ENCODE peak calls at places on chromosomes 12 and 14, in eight cellular contexts. One of them, this sample, is unnamed.

GRCh38 chr14:76412501-76412900 is 36.6 kb downstream of the ESRRB start:
- DNase-seq in CD4-positive, alpha-beta memory T cell: no peak
- DNase-seq in SJSA1: no peak
- DNase-seq in HAP-1: peak; percentile 77
- DNase-seq in neuronal stem cell: no peak
- DNase-seq in CD8-positive, alpha-beta memory T cell: no peak
- DNase-seq in astrocyte: no peak
- DNase-seq in GM23248: no peak
- DNase-seq in this sample: no peak

GRCh38 chr14:45990252-45990651 is 661.3 kb downstream of the RPL10L start:
- DNase-seq in CD4-positive, alpha-beta memory T cell: no peak
- DNase-seq in SJSA1: no peak
- DNase-seq in HAP-1: no peak
- DNase-seq in neuronal stem cell: no peak
- DNase-seq in CD8-positive, alpha-beta memory T cell: no peak
- DNase-seq in astrocyte: no peak
- DNase-seq in GM23248: no peak
- DNase-seq in this sample: no peak

GRCh38 chr12:86838709-86839108 is 582.5 kb upstream of the MGAT4C start:
- DNase-seq in CD4-positive, alpha-beta memory T cell: no peak
- DNase-seq in SJSA1: no peak
- DNase-seq in HAP-1: no peak
- DNase-seq in neuronal stem cell: no peak
- DNase-seq in CD8-positive, alpha-beta memory T cell: no peak
- DNase-seq in astrocyte: no peak
- DNase-seq in GM23248: no peak
- DNase-seq in this sample: no peak

GRCh38 chr12:107684990-107685359 is 624 bp upstream of the PWP1 start:
- DNase-seq in CD4-positive, alpha-beta memory T cell: peak; percentile 17
- DNase-seq in SJSA1: no peak
- DNase-seq in HAP-1: peak; percentile 48
- DNase-seq in neuronal stem cell: no peak
- DNase-seq in CD8-positive, alpha-beta memory T cell: no peak
- DNase-seq in astrocyte: no peak
- DNase-seq in GM23248: peak; percentile 53
- DNase-seq in this sample: no peak

GRCh38 chr14:59245809-59246295 is 57.4 kb downstream of the DAAM1 start:
- DNase-seq in CD4-positive, alpha-beta memory T cell: no peak
- DNase-seq in SJSA1: no peak
- DNase-seq in HAP-1: no peak
- DNase-seq in neuronal stem cell: no peak
- DNase-seq in CD8-positive, alpha-beta memory T cell: no peak
- DNase-seq in astrocyte: no peak
- DNase-seq in GM23248: no peak
- DNase-seq in this sample: no peak

GRCh38 chr12:28950049-28950448 is 199.0 kb upstream of the FAR2 start:
- DNase-seq in CD4-positive, alpha-beta memory T cell: no peak
- DNase-seq in SJSA1: no peak
- DNase-seq in HAP-1: no peak
- DNase-seq in neuronal stem cell: no peak
- DNase-seq in CD8-positive, alpha-beta memory T cell: no peak
- DNase-seq in astrocyte: no peak
- DNase-seq in GM23248: no peak
- DNase-seq in this sample: no peak

GRCh38 chr12:57904426-57904825 is 36.9 kb upstream of the ATP23 start:
- DNase-seq in CD4-positive, alpha-beta memory T cell: no peak
- DNase-seq in SJSA1: peak; percentile 67
- DNase-seq in HAP-1: no peak
- DNase-seq in neuronal stem cell: no peak
- DNase-seq in CD8-positive, alpha-beta memory T cell: no peak
- DNase-seq in astrocyte: no peak
- DNase-seq in GM23248: no peak
- DNase-seq in this sample: no peak

GRCh38 chr12:105057174-105057573 is 27.1 kb downstream of the ALDH1L2 start:
- DNase-seq in CD4-positive, alpha-beta memory T cell: no peak
- DNase-seq in SJSA1: no peak
- DNase-seq in HAP-1: no peak
- DNase-seq in neuronal stem cell: no peak
- DNase-seq in CD8-positive, alpha-beta memory T cell: no peak
- DNase-seq in astrocyte: peak; percentile 13
- DNase-seq in GM23248: peak; percentile 28
- DNase-seq in this sample: no peak

GRCh38 chr12:84070311-84070710 is 842.3 kb downstream of the SLC6A15 start:
- DNase-seq in CD4-positive, alpha-beta memory T cell: no peak
- DNase-seq in SJSA1: no peak
- DNase-seq in HAP-1: no peak
- DNase-seq in neuronal stem cell: no peak
- DNase-seq in CD8-positive, alpha-beta memory T cell: no peak
- DNase-seq in astrocyte: peak; percentile 32
- DNase-seq in GM23248: peak; percentile 96
- DNase-seq in this sample: no peak

GRCh38 chr12:130439250-130439649 is 101.6 kb downstream of the PIWIL1 start:
- DNase-seq in CD4-positive, alpha-beta memory T cell: no peak
- DNase-seq in SJSA1: no peak
- DNase-seq in HAP-1: no peak
- DNase-seq in neuronal stem cell: no peak
- DNase-seq in CD8-positive, alpha-beta memory T cell: no peak
- DNase-seq in astrocyte: no peak
- DNase-seq in GM23248: no peak
- DNase-seq in this sample: no peak

GRCh38 chr14:32205554-32205953 is 2.5 kb upstream of the RNU6-8 start:
- DNase-seq in CD4-positive, alpha-beta memory T cell: no peak
- DNase-seq in SJSA1: no peak
- DNase-seq in HAP-1: no peak
- DNase-seq in neuronal stem cell: no peak
- DNase-seq in CD8-positive, alpha-beta memory T cell: no peak
- DNase-seq in astrocyte: no peak
- DNase-seq in GM23248: no peak
- DNase-seq in this sample: no peak

GRCh38 chr12:8678661-8679111 is 16.1 kb upstream of the MFAP5 start:
- DNase-seq in CD4-positive, alpha-beta memory T cell: no peak
- DNase-seq in SJSA1: peak; percentile 16
- DNase-seq in HAP-1: no peak
- DNase-seq in neuronal stem cell: no peak
- DNase-seq in CD8-positive, alpha-beta memory T cell: no peak
- DNase-seq in astrocyte: peak; percentile 93
- DNase-seq in GM23248: peak; percentile 39
- DNase-seq in this sample: no peak

GRCh38 chr12:127773520-127773919 is 493.4 kb upstream of the TMEM132C start:
- DNase-seq in CD4-positive, alpha-beta memory T cell: no peak
- DNase-seq in SJSA1: no peak
- DNase-seq in HAP-1: no peak
- DNase-seq in neuronal stem cell: no peak
- DNase-seq in CD8-positive, alpha-beta memory T cell: no peak
- DNase-seq in astrocyte: no peak
- DNase-seq in GM23248: no peak
- DNase-seq in this sample: peak; percentile 66

GRCh38 chr12:71685312-71685906 is 473 bp upstream of the TMEM19 start:
- DNase-seq in CD4-positive, alpha-beta memory T cell: no peak
- DNase-seq in SJSA1: no peak
- DNase-seq in HAP-1: no peak
- DNase-seq in neuronal stem cell: no peak
- DNase-seq in CD8-positive, alpha-beta memory T cell: no peak
- DNase-seq in astrocyte: no peak
- DNase-seq in GM23248: peak; percentile 40
- DNase-seq in this sample: no peak

GRCh38 chr12:14716848-14717444 is 20.5 kb upstream of the GUCY2C start:
- DNase-seq in CD4-positive, alpha-beta memory T cell: peak; percentile 46
- DNase-seq in SJSA1: no peak
- DNase-seq in HAP-1: peak; percentile 15
- DNase-seq in neuronal stem cell: peak; percentile 8
- DNase-seq in CD8-positive, alpha-beta memory T cell: peak; percentile 24
- DNase-seq in astrocyte: peak; percentile 8
- DNase-seq in GM23248: peak; percentile 66
- DNase-seq in this sample: no peak

GRCh38 chr12:90174198-90174510 is 465.5 kb upstream of the ATP2B1 start:
- DNase-seq in CD4-positive, alpha-beta memory T cell: no peak
- DNase-seq in SJSA1: no peak
- DNase-seq in HAP-1: no peak
- DNase-seq in neuronal stem cell: no peak
- DNase-seq in CD8-positive, alpha-beta memory T cell: no peak
- DNase-seq in astrocyte: peak; percentile 36
- DNase-seq in GM23248: peak; percentile 10
- DNase-seq in this sample: no peak

GRCh38 chr14:104206281-104206904 is 68.0 kb downstream of the KIF26A start:
- DNase-seq in CD4-positive, alpha-beta memory T cell: no peak
- DNase-seq in SJSA1: no peak
- DNase-seq in HAP-1: no peak
- DNase-seq in neuronal stem cell: no peak
- DNase-seq in CD8-positive, alpha-beta memory T cell: no peak
- DNase-seq in astrocyte: no peak
- DNase-seq in GM23248: no peak
- DNase-seq in this sample: no peak

GRCh38 chr14:104280902-104281767 is 142.7 kb downstream of the KIF26A start:
- DNase-seq in CD4-positive, alpha-beta memory T cell: no peak
- DNase-seq in SJSA1: no peak
- DNase-seq in HAP-1: no peak
- DNase-seq in neuronal stem cell: no peak
- DNase-seq in CD8-positive, alpha-beta memory T cell: no peak
- DNase-seq in astrocyte: no peak
- DNase-seq in GM23248: no peak
- DNase-seq in this sample: no peak

GRCh38 chr12:105740970-105741725 is 397.6 kb downstream of the NUAK1 start:
- DNase-seq in CD4-positive, alpha-beta memory T cell: no peak
- DNase-seq in SJSA1: no peak
- DNase-seq in HAP-1: no peak
- DNase-seq in neuronal stem cell: no peak
- DNase-seq in CD8-positive, alpha-beta memory T cell: no peak
- DNase-seq in astrocyte: no peak
- DNase-seq in GM23248: peak; percentile 83
- DNase-seq in this sample: peak; percentile 87

GRCh38 chr12:106195638-106196037 is 52.2 kb downstream of the CKAP4 start:
- DNase-seq in CD4-positive, alpha-beta memory T cell: no peak
- DNase-seq in SJSA1: no peak
- DNase-seq in HAP-1: no peak
- DNase-seq in neuronal stem cell: no peak
- DNase-seq in CD8-positive, alpha-beta memory T cell: no peak
- DNase-seq in astrocyte: peak; percentile 66
- DNase-seq in GM23248: peak; percentile 91
- DNase-seq in this sample: peak; percentile 92

GRCh38 chr14:102749833-102750775 is 27.1 kb upstream of the TRAF3 start:
- DNase-seq in CD4-positive, alpha-beta memory T cell: no peak
- DNase-seq in SJSA1: no peak
- DNase-seq in HAP-1: no peak
- DNase-seq in neuronal stem cell: no peak
- DNase-seq in CD8-positive, alpha-beta memory T cell: no peak
- DNase-seq in astrocyte: no peak
- DNase-seq in GM23248: no peak
- DNase-seq in this sample: no peak

DNA sequence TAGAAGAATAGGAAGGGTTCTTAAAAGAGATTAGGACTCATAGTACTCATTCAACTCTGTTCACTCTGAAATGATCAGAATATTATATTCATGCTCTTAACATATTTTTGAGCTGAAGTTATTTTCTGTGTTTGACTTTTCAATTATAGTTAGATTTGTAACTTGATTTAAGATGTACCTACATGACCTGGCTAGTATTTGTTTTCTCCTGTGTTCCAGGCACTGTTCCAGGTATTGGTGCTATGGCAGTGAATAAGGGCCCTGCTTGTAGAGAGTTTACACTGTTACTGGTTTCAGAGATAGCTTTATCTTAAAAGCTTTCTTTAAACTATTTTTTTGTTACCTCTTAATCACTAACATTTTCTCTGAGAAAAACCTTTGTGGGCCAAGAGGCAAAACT is 19.1 kb upstream of the SLC17A8 start:
- DNase-seq in CD4-positive, alpha-beta memory T cell: no peak
- DNase-seq in SJSA1: no peak
- DNase-seq in HAP-1: no peak
- DNase-seq in neuronal stem cell: no peak
- DNase-seq in CD8-positive, alpha-beta memory T cell: no peak
- DNase-seq in astrocyte: no peak
- DNase-seq in GM23248: no peak
- DNase-seq in this sample: no peak
- H3K36me3 ChIP-seq in CD4-positive, alpha-beta memory T cell: peaks cover 26% of the 10 kb centered on the region
- H3K36me3 ChIP-seq in SJSA1: peaks cover 26% of the 10 kb centered on the region
- H3K36me3 ChIP-seq in HAP-1: peaks cover 17% of the 10 kb centered on the region
- H3K36me3 ChIP-seq in neuronal stem cell: peaks cover 8% of the 10 kb centered on the region
- H3K36me3 ChIP-seq in CD8-positive, alpha-beta memory T cell: no peaks in the 10 kb centered on the region
- H3K36me3 ChIP-seq in astrocyte: peaks cover 23% of the 10 kb centered on the region
- H3K36me3 ChIP-seq in GM23248: peaks cover 55% of the 10 kb centered on the region
- H3K36me3 ChIP-seq in this sample: peaks cover 26% of the 10 kb centered on the region

GRCh38 chr12:3137268-3137761 is 60.1 kb downstream of the TSPAN9 start:
- DNase-seq in CD4-positive, alpha-beta memory T cell: no peak
- DNase-seq in SJSA1: peak; percentile 47
- DNase-seq in HAP-1: no peak
- DNase-seq in neuronal stem cell: no peak
- DNase-seq in CD8-positive, alpha-beta memory T cell: no peak
- DNase-seq in astrocyte: no peak
- DNase-seq in GM23248: peak; percentile 74
- DNase-seq in this sample: no peak
- H3K4me1 ChIP-seq in CD4-positive, alpha-beta memory T cell: no peaks in the 10 kb centered on the region
- H3K4me1 ChIP-seq in SJSA1: peaks cover 24% of the 10 kb centered on the region
- H3K4me1 ChIP-seq in HAP-1: no peaks in the 10 kb centered on the region
- H3K4me1 ChIP-seq in neuronal stem cell: peaks cover 25% of the 10 kb centered on the region
- H3K4me1 ChIP-seq in CD8-positive, alpha-beta memory T cell: no peaks in the 10 kb centered on the region
- H3K4me1 ChIP-seq in astrocyte: peaks cover 19% of the 10 kb centered on the region
- H3K4me1 ChIP-seq in GM23248: peaks cover 17% of the 10 kb centered on the region
- H3K4me1 ChIP-seq in this sample: peaks cover 63% of the 10 kb centered on the region

GRCh38 chr12:121245031-121245430 is 35.1 kb downstream of the P2RX4 start:
- DNase-seq in CD4-positive, alpha-beta memory T cell: no peak
- DNase-seq in SJSA1: no peak
- DNase-seq in HAP-1: no peak
- DNase-seq in neuronal stem cell: no peak
- DNase-seq in CD8-positive, alpha-beta memory T cell: no peak
- DNase-seq in astrocyte: no peak
- DNase-seq in GM23248: no peak
- DNase-seq in this sample: no peak
- H3K36me3 ChIP-seq in CD4-positive, alpha-beta memory T cell: peaks cover 11% of the 10 kb centered on the region
- H3K36me3 ChIP-seq in SJSA1: peaks cover 2% of the 10 kb centered on the region
- H3K36me3 ChIP-seq in HAP-1: peaks cover 39% of the 10 kb centered on the region
- H3K36me3 ChIP-seq in neuronal stem cell: peaks cover 45% of the 10 kb centered on the region
- H3K36me3 ChIP-seq in CD8-positive, alpha-beta memory T cell: peaks cover 9% of the 10 kb centered on the region
- H3K36me3 ChIP-seq in astrocyte: peaks cover 3% of the 10 kb centered on the region
- H3K36me3 ChIP-seq in GM23248: peaks cover 3% of the 10 kb centered on the region
- H3K36me3 ChIP-seq in this sample: peaks cover 82% of the 10 kb centered on the region

DNA sequence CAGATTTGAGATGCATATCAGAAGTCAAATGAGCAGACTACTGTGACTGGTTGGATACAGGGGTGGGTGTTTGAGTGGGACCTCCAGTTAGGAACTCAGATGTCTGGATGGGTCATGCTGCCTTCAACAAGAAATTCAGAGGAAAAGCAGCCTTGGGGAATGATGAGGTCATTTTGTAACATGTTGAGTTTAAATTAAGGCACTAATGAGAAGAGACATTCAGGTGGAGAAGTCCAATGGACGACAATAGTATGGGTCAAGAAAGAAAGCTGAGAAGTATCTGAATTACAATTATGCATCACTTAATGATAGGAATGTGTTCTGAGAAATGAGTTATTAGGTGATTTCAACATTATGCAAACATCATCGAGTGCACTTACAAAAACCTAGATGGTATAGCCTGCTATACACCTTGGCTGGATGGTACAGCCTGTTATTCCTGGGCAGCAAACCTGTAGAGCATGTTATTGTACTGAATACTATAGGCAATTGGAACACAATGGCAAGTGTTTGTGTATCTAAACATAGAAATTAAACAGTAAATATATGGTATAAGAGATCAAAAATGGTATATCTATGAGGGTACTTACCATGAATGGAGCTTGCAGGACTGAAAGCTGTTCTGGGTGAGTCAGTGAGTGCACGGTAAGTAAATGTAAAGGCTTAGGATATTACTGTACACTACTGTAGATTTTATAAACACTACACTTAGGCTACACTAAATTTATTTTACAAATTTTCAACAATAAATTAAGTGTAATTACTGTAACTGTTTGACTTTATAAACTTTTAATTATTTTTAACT is 414.7 kb downstream of the RAD51B start:
- DNase-seq in CD4-positive, alpha-beta memory T cell: no peak
- DNase-seq in SJSA1: no peak
- DNase-seq in HAP-1: no peak
- DNase-seq in neuronal stem cell: no peak
- DNase-seq in CD8-positive, alpha-beta memory T cell: no peak
- DNase-seq in astrocyte: no peak
- DNase-seq in GM23248: no peak
- DNase-seq in this sample: no peak
- H3K4me1 ChIP-seq in CD4-positive, alpha-beta memory T cell: no peaks in the 10 kb centered on the region
- H3K4me1 ChIP-seq in SJSA1: peaks cover 53% of the 10 kb centered on the region
- H3K4me1 ChIP-seq in HAP-1: peaks cover 17% of the 10 kb centered on the region
- H3K4me1 ChIP-seq in neuronal stem cell: no peaks in the 10 kb centered on the region
- H3K4me1 ChIP-seq in CD8-positive, alpha-beta memory T cell: no peaks in the 10 kb centered on the region
- H3K4me1 ChIP-seq in astrocyte: peaks cover 36% of the 10 kb centered on the region
- H3K4me1 ChIP-seq in GM23248: peaks cover 32% of the 10 kb centered on the region
- H3K4me1 ChIP-seq in this sample: peaks cover 46% of the 10 kb centered on the region

This sample was measured in esophagus muscularis mucosa.